ENCODE peak calls at places on chromosome 9, in nine cellular contexts. G, J, I, W, O, V, L, M and A are unnamed samples.

GRCh38 chr9:99414321-99414720 is 192.2 kb downstream of the SEC61B start:
- DNase-seq in G (no peak), J (no peak), I (no peak), W (no peak), O (no peak), V (no peak), L (no peak), M (no peak), A (no peak)

GRCh38 chr9:95516221-95516735 is 493 bp downstream of the PTCH1 start:
- DNase-seq in G (no peak), J (no peak), I (no peak), W (no peak), O (no peak), V (no peak), L (no peak), M (no peak), A (no peak)

GRCh38 chr9:113599647-113600476 is 136.3 kb downstream of the RGS3 start:
- DNase-seq in G (no peak), J (no peak), I (no peak), W (no peak), O (no peak), V (no peak), L (peak), M (peak), A (no peak)

GRCh38 chr9:110620726-110621125 is 41.2 kb upstream of the SVEP1 start:
- DNase-seq in G (no peak), J (no peak), I (no peak), W (no peak), O (no peak), V (no peak), L (no peak), M (no peak), A (no peak)

GRCh38 chr9:27117489-27118135 is 8.6 kb downstream of the TEK start:
- DNase-seq in G (no peak), J (no peak), I (no peak), W (peak), O (no peak), V (no peak), L (peak), M (no peak), A (no peak)

GRCh38 chr9:137265496-137266161 is 10.5 kb downstream of the NELFB start:
- DNase-seq in G (no peak), J (no peak), I (no peak), W (no peak), O (no peak), V (no peak), L (no peak), M (no peak), A (no peak)

GRCh38 chr9:99103909-99104458 is 929 bp upstream of the TGFBR1 start:
- DNase-seq in G (no peak), J (peak), I (no peak), W (peak), O (no peak), V (no peak), L (no peak), M (no peak), A (no peak)

GRCh38 chr9:129894106-129894823 is 59.0 kb downstream of the USP20 start:
- DNase-seq in G (peak), J (no peak), I (no peak), W (no peak), O (no peak), V (no peak), L (no peak), M (no peak), A (no peak)

GRCh38 chr9:131769361-131769760 is 29.5 kb upstream of the RAPGEF1 start:
- DNase-seq in G (no peak), J (no peak), I (no peak), W (no peak), O (no peak), V (no peak), L (no peak), M (no peak), A (no peak)

GRCh38 chr9:121634329-121634784 is 17.1 kb upstream of the DAB2IP start:
- DNase-seq in G (no peak), J (no peak), I (no peak), W (no peak), O (no peak), V (no peak), L (no peak), M (no peak), A (no peak)

GRCh38 chr9:98944130-98945074 is 695 bp downstream of the COL15A1 start:
- DNase-seq in G (no peak), J (peak), I (peak), W (peak), O (no peak), V (no peak), L (no peak), M (no peak), A (peak)

GRCh38 chr9:93874242-93874641 is 80.9 kb downstream of the BARX1 start:
- DNase-seq in G (no peak), J (no peak), I (no peak), W (no peak), O (no peak), V (no peak), L (no peak), M (no peak), A (no peak)

GRCh38 chr9:136424750-136425362 is 14.4 kb downstream of the PMPCA start:
- DNase-seq in G (no peak), J (no peak), I (no peak), W (no peak), O (no peak), V (no peak), L (no peak), M (no peak), A (no peak)

GRCh38 chr9:136052991-136053756 is 41.9 kb downstream of the NACC2 start:
- DNase-seq in G (no peak), J (no peak), I (no peak), W (no peak), O (no peak), V (no peak), L (no peak), M (no peak), A (peak)